ENCODE peak calls at places on chromosome 10, in eight cellular contexts. K is SK-N-SH, H is sigmoid colon, X is Panc1, U is spleen, E is SK-N-MC, Q is stomach, V is HL-60. J is an unnamed sample.

GRCh38 chr10:71390921-71391690 is 5.6 kb upstream of the CDH23 start:
- DNase-seq in X (no peak), K (no peak), Q (no peak), U (peak), E (no peak), V (no peak), H (no peak), J (peak)

GRCh38 chr10:74855027-74855426 is 28.6 kb downstream of the KAT6B start:
- DNase-seq in H (peak), Q (peak), E (no peak), U (no peak), K (peak), V (no peak), X (no peak), J (no peak)

GRCh38 chr10:104260775-104261115 is 6.1 kb downstream of the GSTO1 start:
- DNase-seq in X (no peak), K (no peak), Q (no peak), U (no peak), E (no peak), V (no peak), H (no peak), J (no peak)

GRCh38 chr10:61179734-61180133 is 235.7 kb upstream of the RHOBTB1 start:
- DNase-seq in U (no peak), V (no peak), K (no peak), E (no peak), X (no peak), H (no peak), Q (no peak), J (no peak)

GRCh38 chr10:75234683-75235374 is 928 bp downstream of the COMTD1 start:
- DNase-seq in H (peak), X (no peak), U (peak), Q (peak), V (no peak), E (no peak), K (peak), J (no peak)

GRCh38 chr10:71854031-71854430 is 3.0 kb upstream of the PSAP start:
- DNase-seq in X (no peak), K (no peak), V (no peak), Q (no peak), H (no peak), E (no peak), U (peak), J (no peak)

GRCh38 chr10:104029528-104029875 is 56.2 kb downstream of the COL17A1 start:
- DNase-seq in K (no peak), H (no peak), X (no peak), E (no peak), Q (no peak), V (no peak), U (no peak), J (no peak)

GRCh38 chr10:103648231-103648950 is 154.9 kb downstream of the NEURL1 start:
- DNase-seq in Q (no peak), X (no peak), H (no peak), E (no peak), K (no peak), U (no peak), V (no peak), J (no peak)

GRCh38 chr10:60524541-60524940 is 134.9 kb upstream of the ANK3 start:
- DNase-seq in E (no peak), H (no peak), U (no peak), X (no peak), Q (no peak), K (no peak), V (no peak), J (no peak)

GRCh38 chr10:108411181-108411580 is 1246.7 kb upstream of the SORCS1 start:
- DNase-seq in Q (no peak), X (no peak), V (peak), E (no peak), H (no peak), K (no peak), U (no peak), J (no peak)

GRCh38 chr10:28378986-28379585 is 76.2 kb upstream of the MPP7 start:
- DNase-seq in V (no peak), U (no peak), X (no peak), K (no peak), H (no peak), E (no peak), Q (no peak), J (no peak)

GRCh38 chr10:111996103-111996502 is 187.5 kb downstream of the GPAM start:
- DNase-seq in E (no peak), U (no peak), H (no peak), Q (no peak), X (no peak), K (no peak), V (no peak), J (no peak)

GRCh38 chr10:71392791-71393781 is 3.6 kb upstream of the CDH23 start:
- DNase-seq in E (no peak), H (no peak), X (no peak), U (no peak), V (no peak), K (no peak), Q (no peak), J (peak)

GRCh38 chr10:34677591-34677990 is 137.5 kb downstream of the PARD3 start:
- DNase-seq in K (peak), Q (no peak), X (no peak), E (no peak), H (no peak), U (no peak), V (no peak), J (no peak)

GRCh38 chr10:90062786-90063185 is 361.4 kb downstream of the KIF20B start:
- DNase-seq in X (no peak), Q (no peak), U (no peak), V (no peak), H (no peak), K (no peak), E (no peak), J (no peak)

GRCh38 chr10:74825033-74825370 is 1.4 kb upstream of the KAT6B start:
- DNase-seq in H (peak), Q (peak), V (peak), X (no peak), K (no peak), E (no peak), U (peak), J (no peak)

GRCh38 chr10:50625663-50626062 is 1.9 kb upstream of the SGMS1 start:
- DNase-seq in U (no peak), K (peak), Q (no peak), H (no peak), X (no peak), V (no peak), E (no peak), J (no peak)

GRCh38 chr10:104329754-104330153 is 8.5 kb downstream of the ITPRIP start:
- DNase-seq in K (no peak), E (no peak), U (peak), Q (no peak), V (no peak), H (peak), X (no peak), J (peak)

GRCh38 chr10:33570495-33570894 is 236.0 kb upstream of the NRP1 start:
- DNase-seq in K (no peak), V (peak), Q (no peak), E (no peak), U (no peak), X (no peak), H (no peak), J (no peak)

GRCh38 chr10:71395621-71396020 is 1.1 kb upstream of the CDH23 start:
- DNase-seq in U (no peak), E (no peak), V (no peak), X (no peak), H (no peak), K (peak), Q (no peak), J (peak)

GRCh38 chr10:128097783-128098182 is 28.4 kb downstream of the MKI67 start:
- DNase-seq in H (no peak), K (no peak), Q (no peak), U (no peak), X (no peak), E (no peak), V (no peak), J (no peak)

GRCh38 chr10:33201971-33202370 is 132.5 kb downstream of the NRP1 start:
- DNase-seq in X (no peak), K (no peak), U (no peak), V (no peak), H (no peak), E (no peak), Q (no peak), J (no peak)

GRCh38 chr10:132266594-132267161 is 41.1 kb downstream of the STK32C start:
- DNase-seq in V (no peak), U (peak), H (no peak), E (no peak), Q (no peak), K (no peak), X (no peak), J (no peak)

GRCh38 chr10:58570307-58570723 is 57.6 kb downstream of the BICC1 start:
- DNase-seq in H (no peak), X (no peak), Q (no peak), U (no peak), K (no peak), E (no peak), V (no peak), J (no peak)

GRCh38 chr10:115773832-115774231 is 499.2 kb downstream of the GFRA1 start:
- DNase-seq in X (no peak), Q (no peak), H (no peak), U (no peak), V (no peak), K (no peak), E (no peak), J (no peak)

GRCh38 chr10:114332808-114333207 is 71.5 kb downstream of the AFAP1L2 start:
- DNase-seq in X (no peak), U (peak), K (no peak), V (no peak), H (no peak), Q (no peak), E (no peak), J (no peak)

GRCh38 chr10:126461289-126461688 is 73.0 kb upstream of the ADAM12 start:
- DNase-seq in U (no peak), H (no peak), K (no peak), Q (no peak), V (no peak), E (no peak), X (no peak), J (no peak)

DNA sequence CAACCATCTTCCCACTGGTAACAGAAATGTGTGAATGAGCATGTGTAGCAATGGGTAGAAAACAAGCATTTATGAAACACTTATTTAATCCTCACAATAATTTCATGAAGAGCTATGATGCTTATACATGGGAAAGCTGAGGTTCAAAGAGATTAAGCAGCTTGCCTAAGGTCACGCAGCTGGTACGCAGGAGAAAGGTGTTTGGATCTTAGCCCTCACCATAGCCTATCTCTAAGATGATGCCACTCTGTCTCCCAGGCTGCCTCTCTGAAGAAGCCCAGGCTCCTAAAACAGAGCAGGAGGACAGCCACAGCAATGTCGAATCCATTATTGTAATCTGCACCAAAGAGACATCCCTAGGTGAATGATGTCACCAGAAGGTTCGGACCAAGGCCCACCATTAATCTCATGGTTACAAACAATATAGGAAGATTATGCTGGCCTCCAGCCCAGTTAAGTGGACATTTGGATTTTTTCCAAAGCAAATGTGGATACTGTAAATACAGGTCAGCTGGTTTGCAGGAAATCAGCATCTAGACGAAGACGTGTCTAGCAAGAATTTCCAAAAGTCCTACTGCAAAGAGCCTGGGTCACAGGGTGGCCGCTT is 447.5 kb upstream of the ZMIZ1 start:
- DNase-seq in X (no peak), E (no peak), K (peak), U (no peak), H (no peak), V (no peak), Q (peak), J (no peak)
- TF ChIP-seq POLR2AphosphoS5 in X (no peak), E (no peak), K (no peak), U (no peak), H (no peak), V (no peak), Q (no peak), J (no peak)

DNA sequence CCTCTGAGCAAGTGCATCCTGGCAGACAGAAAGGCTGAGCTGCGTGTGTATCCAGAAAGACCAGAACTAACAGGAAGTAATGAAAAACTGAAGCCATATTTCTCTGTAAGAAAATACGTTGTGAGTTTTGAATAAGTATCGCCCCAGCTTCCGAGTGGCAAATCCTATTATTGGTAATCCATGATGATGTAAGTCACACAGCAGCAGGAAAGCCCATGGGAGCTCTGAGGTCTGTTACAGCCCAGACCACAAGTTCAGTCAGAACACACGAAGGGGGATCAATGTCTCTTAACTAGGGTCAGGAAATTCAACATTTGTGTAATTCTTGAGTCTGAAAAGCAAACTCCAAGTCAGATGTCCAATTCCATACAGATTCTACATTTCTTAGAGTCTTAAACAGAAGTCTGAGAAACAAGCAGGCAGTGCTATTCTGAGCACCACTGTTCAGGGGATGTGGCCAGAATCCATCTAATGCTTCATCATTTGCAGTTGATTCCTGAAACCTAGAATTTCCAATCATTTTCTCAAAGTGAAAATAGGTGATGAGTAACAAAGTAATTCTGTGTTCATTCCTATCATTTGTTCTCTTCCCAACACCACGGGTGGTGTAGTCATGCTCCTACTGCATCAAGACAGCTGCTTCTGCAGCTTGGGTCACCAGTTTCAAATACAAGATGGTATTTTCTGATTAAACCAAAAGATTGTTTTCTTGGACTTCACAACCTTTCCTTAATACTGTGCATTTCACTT is at the start of gene LRIT2:
- DNase-seq in V (no peak), X (no peak), U (no peak), E (no peak), Q (no peak), K (no peak), H (no peak), J (no peak)
- TF ChIP-seq POLR2AphosphoS5 in V (no peak), X (no peak), U (no peak), E (no peak), Q (no peak), K (no peak), H (no peak), J (no peak)

DNA sequence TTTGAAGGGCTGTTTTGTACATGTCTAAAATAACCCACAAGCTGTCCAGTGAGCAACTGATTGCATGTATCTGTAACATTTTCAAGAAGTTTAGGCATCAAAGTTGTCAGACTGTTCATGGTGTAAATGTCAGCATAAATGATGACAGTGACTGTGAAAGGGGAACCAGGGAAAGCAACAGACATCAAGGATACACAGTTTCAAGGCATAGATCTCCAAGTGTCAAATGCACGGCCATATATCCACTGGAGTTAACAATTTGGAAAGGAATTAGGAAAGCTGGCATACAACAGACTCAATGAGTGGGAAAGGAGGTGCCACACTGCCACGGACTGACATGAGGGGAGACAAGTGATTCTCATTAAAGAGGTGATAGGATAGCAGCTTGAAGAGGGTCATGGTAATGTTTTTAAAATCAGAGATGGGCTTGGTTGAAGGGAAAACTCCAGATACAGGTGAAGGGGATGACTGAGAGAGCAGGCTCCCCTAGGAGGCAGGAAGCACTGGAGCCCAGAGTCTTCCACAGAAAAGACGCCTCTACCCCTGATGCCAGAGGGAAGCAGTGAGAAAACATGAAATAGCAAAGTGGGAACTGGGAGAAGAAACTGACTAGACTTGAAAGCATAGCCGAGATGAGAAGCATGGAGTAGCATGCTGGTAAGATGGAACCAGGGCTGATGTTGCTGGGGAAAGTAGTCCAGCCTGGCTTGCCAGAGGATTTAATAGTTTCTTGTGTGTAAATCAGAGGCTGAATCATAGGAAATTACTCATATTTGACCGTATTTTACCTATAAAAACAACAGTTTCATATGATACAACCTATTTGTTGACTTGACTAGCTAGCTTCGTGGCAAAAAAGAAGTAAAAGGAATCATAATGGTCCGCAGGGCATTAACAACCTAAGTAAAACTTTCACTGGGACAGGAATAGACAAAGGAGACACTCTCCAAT is 18.6 kb downstream of the NSMCE4A start:
- DNase-seq in X (peak), V (no peak), H (no peak), U (no peak), K (no peak), Q (no peak), E (no peak), J (no peak)
- TF ChIP-seq POLR2AphosphoS5 in X (no peak), V (no peak), H (no peak), U (no peak), K (no peak), Q (no peak), E (no peak), J (no peak)

GRCh38 chr10:122249991-122250750 is 20.9 kb upstream of the BTBD16 start:
- DNase-seq in Q (no peak), E (no peak), X (no peak), U (peak), K (no peak), H (peak), V (no peak), J (no peak)

GRCh38 chr10:122254831-122255230 is 16.3 kb upstream of the BTBD16 start:
- DNase-seq in U (peak), X (no peak), E (no peak), V (no peak), H (no peak), Q (no peak), K (no peak), J (peak)

GRCh38 chr10:122253605-122254004 is 17.5 kb upstream of the BTBD16 start:
- DNase-seq in E (no peak), Q (no peak), H (no peak), V (no peak), U (peak), K (no peak), X (no peak), J (no peak)

GRCh38 chr10:122251459-122252255 is 19.4 kb upstream of the BTBD16 start:
- DNase-seq in Q (no peak), H (peak), V (no peak), E (no peak), U (peak), K (no peak), X (no peak), J (no peak)

DNA sequence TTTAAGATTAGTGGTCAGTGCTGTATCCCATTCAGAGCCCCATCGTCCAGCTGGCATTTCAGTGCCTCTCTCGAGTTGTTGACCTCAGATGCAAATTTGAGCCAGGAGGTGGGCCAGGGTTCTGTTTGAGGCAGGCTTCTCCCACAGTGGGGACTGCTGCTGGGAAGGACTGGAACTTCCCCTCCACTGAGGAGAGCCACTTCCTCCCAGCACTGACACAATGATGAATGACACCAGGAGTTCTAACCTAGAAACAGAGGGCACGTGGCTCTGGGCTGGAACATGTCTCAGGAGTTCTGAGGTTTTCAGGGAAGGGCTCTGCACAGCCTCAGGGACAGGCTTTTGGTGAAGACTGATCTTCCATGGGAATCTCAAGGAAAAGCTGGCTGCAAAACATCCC is 18.3 kb upstream of the BTBD16 start:
- DNase-seq in Q (no peak), E (no peak), X (no peak), K (no peak), U (peak), V (no peak), H (peak), J (no peak)
- TF ChIP-seq POLR2AphosphoS5 in Q (peak), E (no peak), X (no peak), K (no peak), U (no peak), V (no peak), H (peak), J (no peak)

DNA sequence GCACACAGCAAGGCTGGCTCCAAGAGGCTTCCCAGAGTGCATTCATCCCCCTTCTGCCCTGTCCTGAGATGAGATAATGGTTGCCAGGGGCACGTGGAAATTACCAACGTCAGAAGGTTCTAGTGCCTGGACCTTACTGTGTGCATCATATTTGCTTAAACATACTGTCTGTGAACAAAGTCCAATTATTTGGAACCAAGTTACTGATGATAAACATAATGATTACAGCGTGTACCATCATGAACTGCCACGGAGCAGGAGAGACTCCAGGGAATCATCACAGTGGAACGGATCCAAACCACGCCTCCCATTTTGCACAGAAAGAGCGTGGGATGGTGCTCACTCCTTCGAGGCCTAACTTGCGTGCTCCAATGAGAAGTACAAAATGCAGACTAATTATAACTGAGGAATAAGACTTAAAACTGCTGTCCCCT is 182.0 kb downstream of the CAMK1D start:
- DNase-seq in X (no peak), V (no peak), E (no peak), U (no peak), H (peak), K (no peak), Q (no peak), J (no peak)
- TF ChIP-seq POLR2AphosphoS5 in X (no peak), V (no peak), E (no peak), U (no peak), H (peak), K (no peak), Q (no peak), J (no peak)

GRCh38 chr10:95767884-95768556 is 12.1 kb downstream of the ENTPD1 start:
- DNase-seq in K (no peak), E (no peak), H (no peak), U (no peak), Q (no peak), X (no peak), V (no peak), J (no peak)
- TF ChIP-seq POLR2AphosphoS5 in K (no peak), E (no peak), H (no peak), U (no peak), Q (no peak), X (no peak), V (no peak), J (no peak)

J was measured in suprapubic skin.